ENCODE peak calls at places on chromosomes 3 and 15, in five cellular contexts. X is A549, I is transverse colon, Z is sigmoid colon, B is tibial nerve. U is an unnamed sample.

GRCh38 chr3:123552095-123552714 is 32.6 kb downstream of the HACD2 start:
- DNase-seq in X (peak), I (no peak), Z (no peak), B (no peak), U (no peak)

GRCh38 chr3:152331018-152331541 is 62.4 kb downstream of the MBNL1 start:
- DNase-seq in X (peak), I (no peak), Z (no peak), B (no peak), U (no peak)

GRCh38 chr3:191330309-191330712 is at the start of gene UTS2B:
- DNase-seq in X (peak), I (no peak), Z (no peak), B (no peak), U (peak)

GRCh38 chr15:68776477-68777270 is 44.0 kb downstream of the ANP32A start:
- DNase-seq in X (no peak), I (no peak), Z (no peak), B (no peak), U (no peak)

GRCh38 chr3:195715583-195716266 is 5.1 kb upstream of the MUC20 start:
- DNase-seq in X (peak), I (peak), Z (no peak), B (no peak), U (no peak)

GRCh38 chr3:111850481-111850880 is 8.6 kb upstream of the PHLDB2 start:
- DNase-seq in X (peak), I (no peak), Z (no peak), B (no peak), U (no peak)

GRCh38 chr15:80099246-80099645 is 39.8 kb downstream of the ZFAND6 start:
- DNase-seq in X (no peak), I (no peak), Z (no peak), B (no peak), U (no peak)

GRCh38 chr3:151440940-151441339 is 19.9 kb downstream of the IGSF10 start:
- DNase-seq in X (no peak), I (no peak), Z (no peak), B (no peak), U (no peak)

GRCh38 chr3:194685723-194686413 is at the start of gene FAM43A:
- DNase-seq in X (peak), I (peak), Z (peak), B (peak), U (peak)

GRCh38 chr15:39242345-39242744 is 338.5 kb upstream of the THBS1 start:
- DNase-seq in X (no peak), I (no peak), Z (no peak), B (peak), U (no peak)

GRCh38 chr15:75583689-75584088 is 4.6 kb upstream of the PTPN9 start:
- DNase-seq in X (no peak), I (no peak), Z (no peak), B (no peak), U (peak)

GRCh38 chr3:16088496-16088895 is 86.0 kb upstream of the GALNT15 start:
- DNase-seq in X (no peak), I (no peak), Z (no peak), B (no peak), U (no peak)

GRCh38 chr3:54843352-54843751 is 84.5 kb downstream of the LRTM1 start:
- DNase-seq in X (no peak), I (no peak), Z (no peak), B (no peak), U (no peak)

GRCh38 chr15:89171136-89172072 is 50.0 kb downstream of the RLBP1 start:
- DNase-seq in X (peak), I (peak), Z (peak), B (peak), U (no peak)

GRCh38 chr15:70690491-70691281 is 72.7 kb downstream of the UACA start:
- DNase-seq in X (peak), I (no peak), Z (no peak), B (no peak), U (no peak)

GRCh38 chr15:64096486-64097431 is 977 bp downstream of the SNX1 start:
- DNase-seq in X (peak), I (no peak), Z (no peak), B (no peak), U (no peak)

GRCh38 chr3:63051920-63052319 is 176.7 kb upstream of the CADPS start:
- DNase-seq in X (no peak), I (peak), Z (no peak), B (no peak), U (no peak)

GRCh38 chr15:65869954-65870871 is 922 bp downstream of the RAB11A start:
- DNase-seq in X (peak), I (peak), Z (peak), B (peak), U (peak)

GRCh38 chr15:65867244-65867643 is 2.0 kb upstream of the RAB11A start:
- DNase-seq in X (no peak), I (no peak), Z (no peak), B (no peak), U (no peak)

GRCh38 chr15:65870889-65871533 is 1.7 kb downstream of the RAB11A start:
- DNase-seq in X (peak), I (no peak), Z (no peak), B (no peak), U (no peak)

GRCh38 chr15:65868546-65869126 is 655 bp upstream of the RAB11A start:
- DNase-seq in X (no peak), I (no peak), Z (no peak), B (no peak), U (no peak)

GRCh38 chr15:65869127-65869953 is at the start of gene RAB11A:
- DNase-seq in X (peak), I (peak), Z (peak), B (peak), U (peak)
- TF ChIP-seq CTCF in X (peak), I (peak), Z (peak), B (peak), U (peak)

DNA sequence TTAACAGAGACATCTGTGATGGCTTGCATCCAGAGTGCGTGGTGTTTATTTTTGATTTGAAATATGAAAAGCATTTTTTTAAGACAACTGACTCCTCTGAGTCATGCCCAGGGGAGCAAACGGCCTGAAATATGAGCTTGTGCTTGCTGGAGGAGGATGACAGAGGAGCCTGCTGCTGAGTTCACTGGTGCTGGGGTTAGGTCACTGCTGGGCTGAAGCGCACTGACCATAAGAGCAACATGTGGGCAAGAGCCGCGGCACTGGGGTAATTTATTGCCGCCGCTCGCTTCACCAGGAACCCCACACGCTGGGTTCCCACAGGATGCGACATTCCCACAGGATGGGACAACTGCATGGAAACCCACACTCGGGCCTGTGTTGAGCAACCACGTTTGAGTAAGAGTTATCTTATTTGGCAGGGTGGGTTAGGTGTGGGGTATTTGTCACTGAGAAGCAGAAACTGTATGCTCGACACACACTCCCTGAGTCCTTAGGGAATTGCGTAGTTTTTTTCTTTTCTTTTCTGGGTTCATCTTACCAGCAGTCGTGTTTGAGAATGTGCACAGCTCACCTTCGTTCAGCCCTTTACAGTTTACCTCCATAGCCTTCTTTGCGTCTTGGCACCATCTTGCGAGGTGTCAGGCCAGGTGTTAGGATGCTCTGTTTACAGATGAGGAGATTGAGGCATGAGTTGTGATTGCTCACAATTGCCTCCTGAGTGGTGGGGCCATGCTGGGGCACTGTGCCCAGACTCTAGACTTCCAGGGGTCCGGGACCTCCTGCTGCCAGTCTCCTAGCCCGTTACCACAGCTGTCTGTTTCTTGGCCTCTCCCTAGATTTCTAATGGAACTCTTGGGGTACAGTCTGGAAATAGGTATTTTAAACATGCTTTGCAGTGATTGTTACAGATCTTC is 60.4 kb downstream of the SMAD3 start:
- DNase-seq in X (peak), I (no peak), Z (peak), B (peak), U (peak)
- TF ChIP-seq EP300 in X (peak), I (no peak), Z (no peak), B (peak), U (no peak)

GRCh38 chr3:14410501-14411165 is 8.2 kb downstream of the SLC6A6 start:
- DNase-seq in X (peak), I (peak), Z (no peak), B (no peak), U (no peak)

GRCh38 chr3:14411166-14411526 is 8.7 kb downstream of the SLC6A6 start:
- DNase-seq in X (peak), I (no peak), Z (no peak), B (no peak), U (no peak)

GRCh38 chr3:14412831-14413380 is 10.5 kb downstream of the SLC6A6 start:
- DNase-seq in X (no peak), I (no peak), Z (no peak), B (no peak), U (peak)

GRCh38 chr3:14413381-14414071 is 11.1 kb downstream of the SLC6A6 start:
- DNase-seq in X (peak), I (no peak), Z (no peak), B (no peak), U (no peak)

GRCh38 chr3:14411988-14412387 is 9.6 kb downstream of the SLC6A6 start:
- DNase-seq in X (peak), I (no peak), Z (no peak), B (no peak), U (no peak)
- TF ChIP-seq CTCF in X (no peak), I (no peak), Z (no peak), B (no peak), U (no peak)

DNA sequence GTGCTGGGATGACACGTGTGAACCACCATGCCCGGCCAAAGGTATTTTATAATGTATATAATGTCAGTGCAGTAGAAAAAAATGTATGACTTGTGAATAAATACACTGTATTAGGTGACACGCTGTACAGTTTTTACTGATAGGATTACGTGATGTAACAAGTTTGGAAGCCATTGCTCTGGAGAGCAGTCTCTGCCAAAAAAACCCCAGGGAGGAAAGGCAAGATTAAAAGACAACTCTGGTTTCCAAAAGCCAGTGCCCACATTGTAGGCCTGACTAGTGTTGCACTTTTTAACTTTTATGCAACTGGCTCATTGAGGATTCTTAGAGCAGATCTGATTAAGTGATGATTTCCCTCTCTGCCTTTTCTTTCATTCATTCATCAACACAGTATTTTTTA is 62.0 kb upstream of the SLC2A2 start:
- DNase-seq in X (no peak), I (no peak), Z (no peak), B (no peak), U (no peak)
- TF ChIP-seq EP300 in X (no peak), I (no peak), Z (no peak), B (no peak), U (no peak)

DNA sequence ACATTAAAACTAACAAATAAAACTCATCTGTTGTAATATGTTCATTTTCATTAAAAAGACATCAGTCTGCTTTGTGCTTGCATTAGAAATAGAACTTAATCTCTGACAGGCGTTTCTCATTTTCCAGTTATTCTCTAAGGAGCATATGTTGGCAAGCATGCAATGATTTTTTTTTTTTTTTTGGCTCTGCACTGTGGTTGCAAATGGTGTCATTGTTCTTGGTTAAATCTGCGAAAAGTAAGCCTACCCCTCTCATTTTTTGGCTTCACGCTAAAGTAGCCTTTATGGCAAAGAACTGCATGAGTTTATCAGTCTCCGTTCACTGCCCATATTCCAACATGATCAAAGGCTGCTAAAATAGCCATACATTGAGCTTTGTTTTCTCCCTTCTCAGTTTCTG is 403.2 kb downstream of the MECOM start:
- DNase-seq in X (no peak), I (no peak), Z (no peak), B (no peak), U (no peak)
- TF ChIP-seq CTCF in X (no peak), I (no peak), Z (no peak), B (no peak), U (no peak)

GRCh38 chr3:120348981-120349818 is at the start of gene LRRC58:
- DNase-seq in X (peak), I (peak), Z (peak), B (peak), U (peak)
- TF ChIP-seq EP300 in X (peak), I (no peak), Z (no peak), B (peak), U (no peak)

U was measured in ovary.